ENCODE peak calls at places on chromosome 12, in four cellular contexts. One of them, this sample, is unnamed.

GRCh38 chr12:124379379-124379937 is 84.6 kb downstream of the RFLNA start:
- DNase-seq in fibroblast of the aortic adventitia: no peak
- DNase-seq in CD8-positive, alpha-beta memory T cell: no peak
- DNase-seq in stomach: no peak
- DNase-seq in this sample: no peak

GRCh38 chr12:65364021-65364420 is 85.5 kb downstream of the MSRB3 start:
- DNase-seq in stomach: no peak
- DNase-seq in CD8-positive, alpha-beta memory T cell: no peak
- DNase-seq in fibroblast of the aortic adventitia: peak
- DNase-seq in this sample: no peak

GRCh38 chr12:56151672-56152131 is 685 bp upstream of the MYL6B start:
- DNase-seq in CD8-positive, alpha-beta memory T cell: peak
- DNase-seq in fibroblast of the aortic adventitia: no peak
- DNase-seq in stomach: peak
- DNase-seq in this sample: peak

GRCh38 chr12:95959107-95959506 is 16.0 kb downstream of the AMDHD1 start:
- DNase-seq in CD8-positive, alpha-beta memory T cell: no peak
- DNase-seq in stomach: no peak
- DNase-seq in fibroblast of the aortic adventitia: peak
- DNase-seq in this sample: no peak

GRCh38 chr12:78804262-78804661 is 60.3 kb upstream of the SYT1 start:
- DNase-seq in CD8-positive, alpha-beta memory T cell: no peak
- DNase-seq in stomach: no peak
- DNase-seq in fibroblast of the aortic adventitia: no peak
- DNase-seq in this sample: no peak

GRCh38 chr12:104662203-104662602 is 205.5 kb downstream of the CHST11 start:
- DNase-seq in CD8-positive, alpha-beta memory T cell: no peak
- DNase-seq in fibroblast of the aortic adventitia: peak
- DNase-seq in stomach: no peak
- DNase-seq in this sample: no peak

GRCh38 chr12:73383584-73384229 is 1111.5 kb downstream of the TRHDE start:
- DNase-seq in CD8-positive, alpha-beta memory T cell: no peak
- DNase-seq in fibroblast of the aortic adventitia: no peak
- DNase-seq in stomach: no peak
- DNase-seq in this sample: no peak

GRCh38 chr12:124632510-124632909 is 65.1 kb upstream of the NCOR2 start:
- DNase-seq in stomach: no peak
- DNase-seq in fibroblast of the aortic adventitia: peak
- DNase-seq in CD8-positive, alpha-beta memory T cell: no peak
- DNase-seq in this sample: no peak

GRCh38 chr12:3527181-3527580 is 36.2 kb downstream of the PRMT8 start:
- DNase-seq in stomach: no peak
- DNase-seq in fibroblast of the aortic adventitia: peak
- DNase-seq in CD8-positive, alpha-beta memory T cell: no peak
- DNase-seq in this sample: no peak

GRCh38 chr12:54404061-54405004 is 14.7 kb downstream of the ITGA5 start:
- DNase-seq in stomach: peak
- DNase-seq in fibroblast of the aortic adventitia: peak
- DNase-seq in CD8-positive, alpha-beta memory T cell: peak
- DNase-seq in this sample: peak

GRCh38 chr12:103698752-103699540 is 111.9 kb downstream of the STAB2 start:
- DNase-seq in fibroblast of the aortic adventitia: peak
- DNase-seq in stomach: no peak
- DNase-seq in CD8-positive, alpha-beta memory T cell: no peak
- DNase-seq in this sample: no peak

GRCh38 chr12:2679816-2680675 is 114.7 kb upstream of the FKBP4 start:
- DNase-seq in stomach: no peak
- DNase-seq in CD8-positive, alpha-beta memory T cell: no peak
- DNase-seq in fibroblast of the aortic adventitia: no peak
- DNase-seq in this sample: no peak

GRCh38 chr12:6631549-6631961 is 4.2 kb downstream of the LPAR5 start:
- DNase-seq in CD8-positive, alpha-beta memory T cell: no peak
- DNase-seq in fibroblast of the aortic adventitia: no peak
- DNase-seq in stomach: peak
- DNase-seq in this sample: no peak

GRCh38 chr12:6635856-6636521 is at the start of gene LPAR5:
- DNase-seq in fibroblast of the aortic adventitia: peak
- DNase-seq in CD8-positive, alpha-beta memory T cell: peak
- DNase-seq in stomach: peak
- DNase-seq in this sample: no peak

GRCh38 chr12:6635375-6635855 is 344 bp downstream of the LPAR5 start:
- DNase-seq in fibroblast of the aortic adventitia: no peak
- DNase-seq in CD8-positive, alpha-beta memory T cell: peak
- DNase-seq in stomach: no peak
- DNase-seq in this sample: no peak

GRCh38 chr12:6630696-6631095 is 5.1 kb downstream of the LPAR5 start:
- DNase-seq in fibroblast of the aortic adventitia: no peak
- DNase-seq in stomach: no peak
- DNase-seq in CD8-positive, alpha-beta memory T cell: no peak
- DNase-seq in this sample: no peak

DNA sequence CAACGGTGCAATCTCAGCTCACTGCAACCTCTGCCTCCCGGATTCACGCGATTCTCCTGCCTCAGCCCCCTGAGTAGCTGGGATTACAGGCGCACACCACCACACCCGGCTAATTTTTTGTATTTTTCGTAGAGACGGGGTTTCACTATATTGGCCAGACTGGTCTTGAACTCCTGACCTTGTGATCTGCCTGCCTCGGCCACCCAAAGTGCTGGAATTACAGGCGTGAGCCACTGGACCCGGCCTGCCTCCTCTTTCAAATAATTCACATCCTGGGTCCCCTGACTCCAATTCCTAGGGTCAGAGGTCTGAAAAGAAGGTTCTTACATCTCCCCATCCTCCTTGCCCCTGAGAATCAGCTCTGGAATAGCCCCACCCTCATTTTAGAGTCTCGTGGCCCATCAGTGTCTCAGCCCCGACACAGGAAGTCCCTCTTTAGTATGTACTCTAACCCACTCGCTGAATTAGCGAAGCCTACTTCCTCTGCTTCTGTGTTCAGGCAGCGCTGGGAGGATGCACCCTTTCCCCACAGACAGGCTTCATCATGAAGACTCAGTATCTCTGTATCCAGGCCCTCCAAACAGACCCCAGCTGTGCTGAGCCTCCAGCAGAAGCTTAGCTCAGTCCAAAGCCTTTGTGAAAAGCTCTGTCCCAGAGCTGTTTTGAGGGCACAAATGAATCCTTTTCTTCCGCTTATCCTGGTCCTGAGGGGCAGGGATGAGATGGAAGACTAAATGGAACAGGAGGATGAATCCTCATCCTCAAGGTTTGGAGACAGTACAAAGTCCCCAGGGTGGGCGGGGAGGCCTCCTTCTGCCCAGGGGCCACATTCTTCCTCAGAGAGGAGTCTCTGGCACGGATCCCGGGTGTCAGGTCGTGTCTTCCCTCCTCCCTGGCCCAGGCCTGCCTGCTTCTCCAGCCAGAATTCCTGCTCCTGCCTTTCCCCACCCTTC is 3.5 kb downstream of the LPAR5 start:
- DNase-seq in fibroblast of the aortic adventitia: no peak
- DNase-seq in stomach: no peak
- DNase-seq in CD8-positive, alpha-beta memory T cell: peak
- DNase-seq in this sample: no peak
- H3K4me3 ChIP-seq in fibroblast of the aortic adventitia: no peak
- H3K4me3 ChIP-seq in stomach: no peak
- H3K4me3 ChIP-seq in CD8-positive, alpha-beta memory T cell: peak
- H3K4me3 ChIP-seq in this sample: no peak

DNA sequence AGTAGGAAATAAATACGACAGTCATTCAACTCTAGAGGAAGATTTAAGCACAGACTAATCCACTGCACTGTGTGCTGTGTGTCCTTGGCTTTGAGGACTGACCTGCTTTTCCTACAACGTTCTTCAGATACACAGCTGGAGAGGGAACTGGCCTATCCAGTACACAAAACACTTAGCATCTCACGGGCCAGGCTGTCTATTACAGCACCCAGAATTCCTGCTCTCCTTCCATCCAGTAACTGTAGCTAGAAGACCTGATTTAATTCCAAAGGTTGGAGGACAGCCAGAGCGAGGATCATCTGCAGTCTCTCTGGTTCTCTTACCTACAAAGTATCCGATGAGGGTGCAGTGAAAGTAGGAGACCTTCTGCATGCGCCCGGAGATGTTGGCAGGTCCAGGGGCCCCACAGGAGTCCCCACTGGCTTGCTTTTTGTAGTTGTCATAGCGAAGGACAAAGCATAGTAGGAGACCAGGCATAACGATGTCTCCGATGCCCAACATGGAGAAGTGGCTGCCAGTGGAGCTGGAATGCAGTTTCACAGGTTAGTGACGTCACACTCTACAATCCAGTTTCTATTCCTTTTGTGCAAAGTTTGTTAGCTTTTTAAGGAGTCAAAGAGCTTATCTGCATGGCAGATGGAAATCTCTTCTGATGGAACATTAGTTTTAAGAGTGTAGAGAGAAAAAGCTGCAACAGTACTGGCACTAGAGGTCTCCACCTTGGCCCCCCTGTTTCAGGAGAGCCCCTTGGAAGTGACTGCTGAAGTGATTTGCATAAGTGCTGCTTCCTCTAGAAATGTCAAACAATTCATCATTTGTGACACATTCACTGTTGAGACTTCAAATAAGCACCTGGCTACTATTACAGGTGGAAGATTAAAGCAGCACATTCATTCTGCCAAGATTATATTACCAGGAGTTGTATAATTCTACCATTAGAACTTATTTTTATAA is 41.7 kb downstream of the ACADS start:
- DNase-seq in stomach: no peak
- DNase-seq in fibroblast of the aortic adventitia: no peak
- DNase-seq in CD8-positive, alpha-beta memory T cell: no peak
- DNase-seq in this sample: no peak
- H3K4me3 ChIP-seq in stomach: no peak
- H3K4me3 ChIP-seq in fibroblast of the aortic adventitia: no peak
- H3K4me3 ChIP-seq in CD8-positive, alpha-beta memory T cell: no peak
- H3K4me3 ChIP-seq in this sample: no peak

GRCh38 chr12:85002778-85003296 is 33.2 kb downstream of the TSPAN19 start:
- DNase-seq in CD8-positive, alpha-beta memory T cell: no peak
- DNase-seq in stomach: no peak
- DNase-seq in fibroblast of the aortic adventitia: no peak
- DNase-seq in this sample: no peak

GRCh38 chr12:85007836-85008235 is 28.2 kb downstream of the TSPAN19 start:
- DNase-seq in fibroblast of the aortic adventitia: peak
- DNase-seq in stomach: no peak
- DNase-seq in CD8-positive, alpha-beta memory T cell: no peak
- DNase-seq in this sample: no peak

GRCh38 chr12:85000766-85001165 is 35.3 kb downstream of the TSPAN19 start:
- DNase-seq in stomach: no peak
- DNase-seq in CD8-positive, alpha-beta memory T cell: no peak
- DNase-seq in fibroblast of the aortic adventitia: no peak
- DNase-seq in this sample: no peak

GRCh38 chr12:85005615-85006014 is 30.5 kb downstream of the TSPAN19 start:
- DNase-seq in CD8-positive, alpha-beta memory T cell: no peak
- DNase-seq in fibroblast of the aortic adventitia: no peak
- DNase-seq in stomach: no peak
- DNase-seq in this sample: no peak

DNA sequence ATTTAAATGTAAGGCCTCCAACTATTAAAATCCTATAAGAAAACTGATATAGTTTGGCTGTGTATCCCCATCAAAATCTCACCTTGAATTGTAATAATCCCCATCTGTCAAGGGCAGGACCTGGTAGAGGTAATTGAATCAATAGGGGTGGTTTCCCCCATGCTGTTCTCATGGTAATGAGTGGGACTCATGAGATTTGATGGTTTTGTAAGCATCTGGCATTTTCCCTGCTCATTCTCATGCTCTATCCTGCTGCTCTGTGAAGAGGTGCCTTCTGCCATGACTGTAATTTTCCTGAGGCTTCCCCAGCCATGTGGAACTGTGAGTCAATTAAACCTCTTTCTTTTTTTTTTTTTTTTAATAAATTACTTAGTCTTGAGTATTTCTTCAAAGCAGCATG is 31.9 kb downstream of the TSPAN19 start:
- DNase-seq in CD8-positive, alpha-beta memory T cell: no peak
- DNase-seq in fibroblast of the aortic adventitia: no peak
- DNase-seq in stomach: no peak
- DNase-seq in this sample: no peak
- H3K4me3 ChIP-seq in CD8-positive, alpha-beta memory T cell: no peak
- H3K4me3 ChIP-seq in fibroblast of the aortic adventitia: no peak
- H3K4me3 ChIP-seq in stomach: no peak
- H3K4me3 ChIP-seq in this sample: no peak

GRCh38 chr12:76757694-76758093 is 6.2 kb upstream of the ZDHHC17 start:
- DNase-seq in stomach: no peak
- DNase-seq in fibroblast of the aortic adventitia: no peak
- DNase-seq in CD8-positive, alpha-beta memory T cell: no peak
- DNase-seq in this sample: no peak
- H3K4me3 ChIP-seq in stomach: no peak
- H3K4me3 ChIP-seq in fibroblast of the aortic adventitia: no peak
- H3K4me3 ChIP-seq in CD8-positive, alpha-beta memory T cell: no peak
- H3K4me3 ChIP-seq in this sample: no peak

GRCh38 chr12:25058012-25058411 is 109.1 kb upstream of the BCAT1 start:
- DNase-seq in fibroblast of the aortic adventitia: no peak
- DNase-seq in stomach: no peak
- DNase-seq in CD8-positive, alpha-beta memory T cell: no peak
- DNase-seq in this sample: no peak
- H3K4me3 ChIP-seq in fibroblast of the aortic adventitia: no peak
- H3K4me3 ChIP-seq in stomach: no peak
- H3K4me3 ChIP-seq in CD8-positive, alpha-beta memory T cell: no peak
- H3K4me3 ChIP-seq in this sample: no peak

DNA sequence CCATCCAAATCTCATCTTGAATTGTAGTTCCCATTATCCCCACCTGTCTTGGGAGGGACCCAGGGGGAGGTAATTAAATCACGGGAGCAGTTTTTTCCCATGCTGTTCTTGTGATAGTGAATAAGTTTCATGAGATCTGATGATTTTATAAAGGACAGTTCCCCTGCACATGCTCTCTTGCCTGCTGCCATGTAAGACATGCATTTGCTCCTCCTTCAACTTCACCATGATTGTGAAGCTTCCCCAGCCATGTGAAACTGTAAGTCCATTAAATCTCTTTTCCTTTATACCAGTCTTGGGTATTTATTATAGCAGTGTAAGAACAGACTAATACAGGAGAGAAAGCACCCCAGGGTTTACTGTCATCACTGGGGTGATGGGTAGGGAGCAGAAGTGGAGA is 220.4 kb upstream of the NUDT4 start:
- DNase-seq in CD8-positive, alpha-beta memory T cell: no peak
- DNase-seq in fibroblast of the aortic adventitia: no peak
- DNase-seq in stomach: no peak
- DNase-seq in this sample: no peak
- H3K4me3 ChIP-seq in CD8-positive, alpha-beta memory T cell: no peak
- H3K4me3 ChIP-seq in fibroblast of the aortic adventitia: no peak
- H3K4me3 ChIP-seq in stomach: no peak
- H3K4me3 ChIP-seq in this sample: no peak

This sample was measured in ovary.